ENCODE peak calls at places on chromosomes 7 and 10, in six cellular contexts. L is H1; I is effector CD4-positive, alpha-beta T cell; R is effector memory CD8-positive, alpha-beta T cell; K is activated naive CD4-positive, alpha-beta T cell; C is progenitor cell of endocrine pancreas. V is an unnamed sample.

GRCh38 chr7:33876600-33877274 is 28.6 kb upstream of the BMPER start:
- DNase-seq in I (no peak), R (no peak), C (no peak), K (no peak), L (no peak), V (no peak)

GRCh38 chr10:113857210-113857609 is 2.7 kb downstream of the NHLRC2 start:
- DNase-seq in I (no peak), R (no peak), C (no peak), L (no peak), K (no peak), V (no peak)

GRCh38 chr7:150978136-150978789 is at the start of gene KCNH2:
- DNase-seq in R (no peak), C (peak; percentile 56), L (peak; percentile 85), K (no peak), I (no peak), V (peak; percentile 32)

GRCh38 chr7:53218730-53219504 is 183.5 kb downstream of the POM121L12 start:
- DNase-seq in C (peak; percentile 21), L (peak; percentile 54), R (no peak), K (no peak), I (no peak), V (no peak)

GRCh38 chr10:89421018-89421476 is 6.7 kb downstream of the IFIT5 start:
- DNase-seq in I (no peak), K (no peak), C (no peak), L (no peak), R (no peak), V (no peak)

GRCh38 chr7:41696323-41696916 is 6.5 kb downstream of the INHBA start:
- DNase-seq in K (no peak), L (peak; percentile 88), R (no peak), C (peak; percentile 44), I (no peak), V (no peak)

GRCh38 chr7:32164341-32164996 is 94.3 kb upstream of the PDE1C start:
- DNase-seq in C (no peak), K (no peak), L (peak; percentile 47), I (no peak), R (no peak), V (no peak)

GRCh38 chr7:138581065-138581464 is 120.1 kb downstream of the SVOPL start:
- DNase-seq in L (no peak), R (no peak), K (no peak), I (no peak), C (no peak), V (no peak)

GRCh38 chr10:21464134-21464533 is 61.3 kb downstream of the SKIDA1 start:
- DNase-seq in I (no peak), L (no peak), K (no peak), C (no peak), R (no peak), V (no peak)

GRCh38 chr7:41238851-41239331 is 464.0 kb downstream of the INHBA start:
- DNase-seq in R (no peak), C (no peak), K (no peak), I (no peak), L (no peak), V (no peak)

GRCh38 chr10:75870039-75870645 is 438.7 kb downstream of the LRMDA start:
- DNase-seq in C (no peak), K (no peak), R (no peak), I (no peak), L (no peak), V (no peak)

GRCh38 chr10:131170042-131170983 is 141.2 kb downstream of the TCERG1L start:
- DNase-seq in L (peak; percentile 32), R (no peak), K (no peak), C (no peak), I (no peak), V (no peak)

GRCh38 chr10:88919041-88919440 is 33.5 kb downstream of the ACTA2 start:
- DNase-seq in I (no peak), K (no peak), C (no peak), R (no peak), L (no peak), V (no peak)

GRCh38 chr7:41274179-41274578 is 428.7 kb downstream of the INHBA start:
- DNase-seq in L (no peak), R (no peak), K (no peak), C (no peak), I (no peak), V (no peak)

GRCh38 chr10:101446947-101447346 is 93.0 kb downstream of the BTRC start:
- DNase-seq in C (no peak), I (no peak), R (no peak), K (no peak), L (no peak), V (no peak)

GRCh38 chr10:103637855-103638561 is 144.5 kb downstream of the NEURL1 start:
- DNase-seq in C (no peak), K (no peak), R (no peak), I (no peak), L (no peak), V (no peak)

GRCh38 chr10:97852277-97852676 is 2.6 kb downstream of the GOLGA7B start:
- DNase-seq in R (no peak), L (no peak), K (no peak), I (no peak), C (no peak), V (no peak)

GRCh38 chr7:102097601-102098161 is 189.0 kb upstream of the SH2B2 start:
- DNase-seq in C (no peak), L (peak; percentile 42), K (no peak), I (no peak), R (no peak), V (no peak)

GRCh38 chr10:51964630-51965029 is 265.2 kb upstream of the CSTF2T start:
- DNase-seq in C (no peak), K (no peak), I (no peak), L (no peak), R (no peak), V (no peak)

GRCh38 chr10:15167411-15168295 is 840 bp downstream of the NMT2 start:
- DNase-seq in L (peak; percentile 83), C (peak; percentile 61), I (peak; percentile 38), R (peak; percentile 44), K (peak; percentile 29), V (peak; percentile 42)

GRCh38 chr7:70698219-70698832 is 433.6 kb upstream of the GALNT17 start:
- DNase-seq in L (no peak), R (peak; percentile 62), C (no peak), I (no peak), K (no peak), V (no peak)

GRCh38 chr10:91665842-91666241 is 33.0 kb upstream of the PPP1R3C start:
- DNase-seq in L (no peak), R (no peak), K (no peak), C (no peak), I (no peak), V (no peak)

V was measured in CD4-positive, alpha-beta memory T cell.